ENCODE peak calls at places on chromosome 2, in six cellular contexts. N is stimulated activated naive CD8-positive, alpha-beta T cell treated with anti-CD3 and anti-CD28 coated beads, Interleukin-15, amount 100 ng/mL, for 72 hours; Q is AG09319; J is HEK293T; M is progenitor cell of endocrine pancreas; S is NCI-H524 treated with DMSO at 0.1 percent for 48 hours. P is an unnamed sample.

GRCh38 chr2:234963785-234964615 is 12.2 kb downstream of the SH3BP4 start:
- DNase-seq in N (no peak), Q (peak), J (no peak), M (no peak), S (no peak), P (peak)

GRCh38 chr2:240551288-240551687 is 6.5 kb downstream of the ANKMY1 start:
- DNase-seq in N (no peak), Q (no peak), J (no peak), M (no peak), S (no peak), P (no peak)

GRCh38 chr2:41937921-41938708 is 109.7 kb upstream of the PKDCC start:
- DNase-seq in N (no peak), Q (no peak), J (no peak), M (no peak), S (no peak), P (no peak)

GRCh38 chr2:25615920-25616319 is 57.5 kb downstream of the DTNB start:
- DNase-seq in N (no peak), Q (no peak), J (no peak), M (no peak), S (no peak), P (no peak)

GRCh38 chr2:45134726-45135125 is 125.5 kb upstream of the SIX2 start:
- DNase-seq in N (no peak), Q (no peak), J (no peak), M (no peak), S (no peak), P (no peak)

GRCh38 chr2:156340818-156341481 is 8.4 kb upstream of the NR4A2 start:
- DNase-seq in N (no peak), Q (no peak), J (no peak), M (no peak), S (peak), P (peak)

GRCh38 chr2:55161295-55162210 is 70.5 kb downstream of the CLHC1 start:
- DNase-seq in N (no peak), Q (no peak), J (no peak), M (no peak), S (no peak), P (no peak)

GRCh38 chr2:38000485-38001222 is 75.3 kb downstream of the CYP1B1 start:
- DNase-seq in N (no peak), Q (no peak), J (no peak), M (no peak), S (no peak), P (no peak)

GRCh38 chr2:10225291-10226031 is 77.2 kb upstream of the HPCAL1 start:
- DNase-seq in N (no peak), Q (no peak), J (no peak), M (peak), S (no peak), P (peak)

GRCh38 chr2:239283961-239284801 is 116.6 kb downstream of the HDAC4 start:
- DNase-seq in N (no peak), Q (no peak), J (no peak), M (no peak), S (no peak), P (peak)

GRCh38 chr2:84741182-84741822 is 139.6 kb downstream of the TRABD2A start:
- DNase-seq in N (peak), Q (no peak), J (peak), M (no peak), S (no peak), P (peak)